ENCODE peak calls at places on chromosomes 6 and 20, in six cellular contexts. Z is neuronal stem cell, S is midbrain, L is neural crest cell, C is cardiac muscle cell, E is heart left ventricle. U is an unnamed sample.

GRCh38 chr6:157218371-157219198 is 104.7 kb downstream of the TMEM242 start:
- DNase-seq in Z (no peak), S (no peak), L (no peak), C (no peak), E (no peak), U (no peak)

GRCh38 chr6:142647436-142648389 is 297.3 kb downstream of the HIVEP2 start:
- DNase-seq in Z (no peak), S (no peak), L (no peak), C (no peak), E (no peak), U (no peak)

GRCh38 chr20:52031574-52032303 is 159.8 kb downstream of the ZFP64 start:
- DNase-seq in Z (no peak), S (no peak), L (no peak), C (peak; percentile 90), E (no peak), U (no peak)

GRCh38 chr6:56692586-56693245 is 50.0 kb upstream of the DST start:
- DNase-seq in Z (no peak), S (peak; percentile 63), L (no peak), C (peak; percentile 88), E (no peak), U (no peak)

GRCh38 chr20:23414526-23415188 is 6.6 kb downstream of the NAPB start:
- DNase-seq in Z (no peak), S (no peak), L (no peak), C (no peak), E (no peak), U (no peak)

GRCh38 chr6:100267002-100267401 is 197.7 kb downstream of the SIM1 start:
- DNase-seq in Z (no peak), S (no peak), L (no peak), C (no peak), E (no peak), U (no peak)

GRCh38 chr6:104548297-104548696 is 311.4 kb downstream of the HACE1 start:
- DNase-seq in Z (no peak), S (no peak), L (no peak), C (no peak), E (no peak), U (no peak)

GRCh38 chr6:33667776-33668175 is 43.7 kb downstream of the UQCC2 start:
- DNase-seq in Z (no peak), S (no peak), L (no peak), C (no peak), E (no peak), U (no peak)

GRCh38 chr6:4848382-4849068 is 72.3 kb downstream of the CDYL start:
- DNase-seq in Z (no peak), S (no peak), L (no peak), C (no peak), E (no peak), U (no peak)

GRCh38 chr6:149831380-149831820 is 32.8 kb downstream of the LRP11 start:
- DNase-seq in Z (no peak), S (peak; percentile 77), L (peak; percentile 60), C (no peak), E (no peak), U (no peak)

GRCh38 chr20:63735859-63736718 is at the start of gene LIME1:
- DNase-seq in Z (no peak), S (no peak), L (no peak), C (no peak), E (no peak), U (no peak)

GRCh38 chr6:141165012-141165411 is 967.7 kb upstream of the GJE1 start:
- DNase-seq in Z (no peak), S (no peak), L (no peak), C (no peak), E (no peak), U (no peak)

GRCh38 chr6:46191961-46192360 is 21.2 kb upstream of the ENPP5 start:
- DNase-seq in Z (no peak), S (no peak), L (no peak), C (peak; percentile 66), E (no peak), U (no peak)

GRCh38 chr20:49851991-49852390 is 39.4 kb downstream of the SLC9A8 start:
- DNase-seq in Z (no peak), S (peak; percentile 44), L (no peak), C (no peak), E (peak; percentile 31), U (no peak)

GRCh38 chr20:17169575-17170136 is 57.2 kb upstream of the PCSK2 start:
- DNase-seq in Z (no peak), S (peak; percentile 3), L (no peak), C (no peak), E (no peak), U (no peak)

U was measured in iPS DF 19.7.